ENCODE peak calls at places on chromosomes 7 and 10, in five cellular contexts. V is lower lobe of right lung, X is cardiac muscle cell, Y is heart left ventricle, P is colonic mucosa. E is an unnamed sample. For H3K4me1, the result is how much of the 10 kb centered on the place peaks cover.

GRCh38 chr7:80070391-80070790 is 64.2 kb upstream of the GNAI1 start:
- DNase-seq in V (no peak), Y (no peak), X (no peak), P (no peak), E (no peak)

GRCh38 chr10:35451103-35452016 is 115.1 kb downstream of the CCNY start:
- DNase-seq in Y (peak), P (no peak), X (no peak), V (no peak), E (no peak)

GRCh38 chr10:16381083-16381482 is 55.7 kb upstream of the PTER start:
- DNase-seq in P (no peak), Y (no peak), V (no peak), X (no peak), E (peak)

GRCh38 chr7:116809636-116810266 is 52.6 kb upstream of the CAPZA2 start:
- DNase-seq in V (no peak), X (peak), Y (no peak), P (peak), E (peak)

GRCh38 chr10:71713135-71714040 is 6.2 kb downstream of the C10orf105 start:
- DNase-seq in X (no peak), V (peak), Y (peak), P (peak), E (no peak)

GRCh38 chr10:121460733-121461132 is 137.5 kb downstream of the FGFR2 start:
- DNase-seq in V (no peak), Y (no peak), P (no peak), X (no peak), E (no peak)

GRCh38 chr10:85611093-85611740 is 755.4 kb downstream of the GRID1 start:
- DNase-seq in V (no peak), Y (no peak), P (no peak), X (no peak), E (no peak)

GRCh38 chr7:135710417-135711138 is 17.4 kb downstream of the SLC13A4 start:
- DNase-seq in Y (no peak), V (no peak), X (no peak), P (no peak), E (peak)

GRCh38 chr7:117036836-117037235 is 83.5 kb downstream of the ST7 start:
- DNase-seq in X (no peak), Y (no peak), P (no peak), V (no peak), E (no peak)

GRCh38 chr10:89078729-89079672 is 88.4 kb downstream of the FAS start:
- DNase-seq in X (no peak), P (no peak), Y (no peak), V (no peak), E (no peak)

GRCh38 chr10:73246322-73246782 is 703 bp downstream of the DNAJC9 start:
- DNase-seq in Y (no peak), P (no peak), X (no peak), V (no peak), E (no peak)

GRCh38 chr10:99548041-99548530 is 15.3 kb downstream of the NKX2-3 start:
- DNase-seq in Y (no peak), V (no peak), X (no peak), P (no peak), E (no peak)

GRCh38 chr7:139431010-139431409 is 52.5 kb downstream of the KLRG2 start:
- DNase-seq in X (no peak), V (no peak), P (no peak), Y (no peak), E (peak)

GRCh38 chr10:68562666-68563522 is 2.8 kb downstream of the TET1 start:
- DNase-seq in P (no peak), X (peak), V (no peak), Y (no peak), E (no peak)

GRCh38 chr7:144256112-144256511 is 8.5 kb downstream of the OR2A7 start:
- DNase-seq in V (no peak), X (no peak), P (no peak), Y (no peak), E (no peak)

GRCh38 chr7:1407883-1408282 is 51.4 kb downstream of the MICALL2 start:
- DNase-seq in P (no peak), V (no peak), X (no peak), Y (no peak), E (no peak)

GRCh38 chr7:5441840-5442513 is 18.3 kb upstream of the TNRC18 start:
- DNase-seq in X (no peak), P (no peak), Y (no peak), V (no peak), E (no peak)

GRCh38 chr10:31401287-31401686 is 82.3 kb downstream of the ZEB1 start:
- DNase-seq in P (no peak), V (no peak), Y (no peak), X (no peak), E (no peak)

GRCh38 chr10:31395695-31396094 is 76.7 kb downstream of the ZEB1 start:
- DNase-seq in X (no peak), V (no peak), Y (no peak), P (no peak), E (no peak)

GRCh38 chr10:31399631-31400030 is 80.6 kb downstream of the ZEB1 start:
- DNase-seq in Y (peak), V (no peak), X (peak), P (no peak), E (no peak)

GRCh38 chr10:31399171-31399570 is 80.2 kb downstream of the ZEB1 start:
- DNase-seq in V (no peak), P (no peak), Y (no peak), X (no peak), E (no peak)

DNA sequence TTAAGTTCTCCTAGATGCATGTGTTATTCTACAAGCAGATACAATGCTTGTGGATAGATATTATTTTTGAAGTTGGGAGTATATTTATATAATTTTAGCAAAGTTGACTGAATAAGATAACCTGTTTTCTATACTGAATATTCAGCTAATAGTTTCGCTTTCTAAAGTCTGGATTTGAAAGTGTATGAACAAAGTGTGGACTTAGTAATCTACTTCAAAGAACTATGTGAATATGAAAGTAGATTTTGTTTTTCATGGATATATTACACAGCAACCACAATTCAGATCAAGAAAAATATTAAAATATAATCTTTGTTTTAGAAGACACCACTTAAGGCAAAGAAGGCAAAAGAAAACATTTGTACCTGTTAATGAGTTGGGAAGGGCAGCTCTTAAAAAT is 78.8 kb downstream of the ZEB1 start:
- DNase-seq in P (no peak), V (no peak), X (no peak), Y (no peak), E (no peak)
- H3K4me3 ChIP-seq in P (no peak), V (no peak), X (no peak), Y (no peak), E (no peak)

GRCh38 chr10:79190740-79191261 is 122.0 kb downstream of the ZMIZ1 start:
- DNase-seq in Y (no peak), V (no peak), X (no peak), P (no peak), E (no peak)

GRCh38 chr10:79191951-79192676 is 123.3 kb downstream of the ZMIZ1 start:
- DNase-seq in Y (no peak), V (no peak), X (no peak), P (no peak), E (no peak)

GRCh38 chr10:79187545-79187940 is 118.8 kb downstream of the ZMIZ1 start:
- DNase-seq in P (no peak), V (no peak), X (no peak), Y (no peak), E (no peak)

GRCh38 chr10:79188154-79188763 is 119.5 kb downstream of the ZMIZ1 start:
- DNase-seq in P (peak), X (no peak), V (no peak), Y (no peak), E (peak)

DNA sequence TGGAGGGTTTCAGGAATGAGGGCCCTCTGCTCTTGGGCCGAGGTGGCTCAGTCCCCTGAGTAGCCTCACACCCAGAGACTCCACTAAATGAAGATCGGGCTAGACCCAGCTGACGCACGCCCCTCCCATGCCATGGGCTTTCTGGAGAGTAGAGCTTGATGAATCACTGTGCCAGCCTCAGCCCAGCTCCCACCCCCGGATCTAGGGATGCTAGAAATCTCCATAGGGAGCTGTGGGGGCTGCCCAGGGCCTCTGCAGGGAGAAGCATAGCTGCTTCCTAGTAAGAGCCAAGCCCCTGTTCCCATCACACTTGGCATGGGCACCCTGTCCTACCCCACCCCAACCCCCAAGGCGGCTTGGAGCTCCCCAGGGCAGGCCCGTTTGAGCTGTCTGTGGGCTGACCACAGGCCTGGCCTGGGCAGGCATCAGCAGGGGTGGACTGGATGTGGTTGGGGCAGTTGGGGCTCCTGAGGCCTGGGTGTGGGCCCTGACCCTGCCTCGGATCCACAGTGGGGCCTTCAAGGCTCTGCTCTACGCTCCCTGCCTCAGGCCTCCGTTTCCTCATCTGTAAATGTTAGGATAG is 121.2 kb downstream of the ZMIZ1 start:
- DNase-seq in V (no peak), Y (no peak), X (no peak), P (no peak), E (no peak)
- H3K4me1 ChIP-seq in V (half or more), Y (half or more), X (half or more), P (under half), E (under half)

DNA sequence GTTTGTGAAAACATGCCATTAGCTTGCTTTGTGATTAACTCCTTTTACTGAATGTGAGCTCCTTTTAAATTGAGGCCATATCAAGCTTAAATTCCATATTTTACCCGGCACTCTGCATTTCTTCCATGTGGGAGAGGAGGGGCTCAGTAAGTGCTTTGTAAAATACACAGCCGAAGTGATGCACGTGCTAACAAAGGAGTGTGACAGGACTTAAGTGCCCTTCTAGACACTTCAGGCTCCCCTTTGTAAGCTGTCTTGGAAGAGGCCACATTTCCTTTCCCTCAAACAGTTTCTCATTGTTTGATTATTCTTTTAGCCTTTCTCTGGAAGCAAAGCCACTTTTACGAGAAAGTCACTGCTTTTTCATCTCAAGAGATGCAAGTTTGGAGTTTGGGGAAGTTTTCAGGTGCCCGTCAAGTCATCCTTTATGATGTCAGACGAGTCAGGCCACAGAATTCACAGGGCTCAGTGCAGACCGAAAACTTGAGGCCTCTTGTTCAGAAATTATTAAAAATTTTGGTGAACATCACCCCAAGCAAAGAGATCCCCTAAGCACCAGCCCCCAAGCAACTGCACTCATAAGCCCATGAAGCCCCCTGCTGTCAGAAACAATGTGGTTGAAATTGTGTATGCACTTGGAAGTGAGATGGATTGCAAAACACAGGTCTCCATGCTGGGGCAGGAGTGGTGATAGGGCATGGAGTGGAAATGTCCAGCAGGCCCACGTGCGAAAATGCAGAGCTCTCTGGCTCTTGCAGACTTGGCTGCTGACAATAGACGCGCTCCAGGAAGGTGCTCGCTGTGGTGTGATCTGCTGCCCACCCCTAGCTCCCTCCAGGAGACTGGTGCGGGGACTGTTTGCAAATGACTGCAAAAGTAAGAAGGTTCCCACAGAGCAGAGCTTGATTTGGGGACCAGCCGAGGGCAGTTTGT is 11.5 kb downstream of the IKZF1 start:
- DNase-seq in X (peak), V (no peak), Y (no peak), P (no peak), E (no peak)
- TF ChIP-seq CTCF in X (no peak), V (no peak), Y (no peak), P (no peak), E (no peak)

DNA sequence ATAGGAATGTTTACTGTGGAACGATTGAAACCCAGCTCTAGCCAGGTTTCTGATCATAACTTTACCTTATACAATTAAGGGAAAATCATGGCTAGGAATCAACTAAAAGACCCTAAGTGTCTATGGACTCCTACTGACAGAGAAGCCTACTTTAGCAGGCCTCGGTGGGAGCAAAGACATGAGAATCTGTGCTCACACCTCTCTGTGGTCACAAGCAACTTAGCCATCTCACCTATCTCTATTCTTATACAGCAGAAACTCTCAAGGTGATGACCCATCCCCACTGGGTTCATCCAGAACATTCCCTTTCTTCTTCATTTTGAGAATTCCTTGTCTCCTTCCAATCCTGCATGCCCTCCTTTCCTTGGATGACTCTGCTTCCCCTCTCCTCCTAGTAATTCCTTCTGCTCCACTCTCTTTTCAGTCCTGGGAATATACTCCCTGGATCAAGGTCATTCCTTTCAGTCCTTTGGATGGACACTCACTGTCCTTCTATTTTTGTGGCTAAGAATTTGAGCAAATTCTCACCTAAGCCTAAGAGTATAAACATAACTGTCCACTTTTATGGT is 2.9 kb downstream of the BLNK start:
- DNase-seq in P (no peak), V (no peak), Y (no peak), X (no peak), E (no peak)
- H3K4me3 ChIP-seq in P (no peak), V (no peak), Y (no peak), X (no peak), E (no peak)

DNA sequence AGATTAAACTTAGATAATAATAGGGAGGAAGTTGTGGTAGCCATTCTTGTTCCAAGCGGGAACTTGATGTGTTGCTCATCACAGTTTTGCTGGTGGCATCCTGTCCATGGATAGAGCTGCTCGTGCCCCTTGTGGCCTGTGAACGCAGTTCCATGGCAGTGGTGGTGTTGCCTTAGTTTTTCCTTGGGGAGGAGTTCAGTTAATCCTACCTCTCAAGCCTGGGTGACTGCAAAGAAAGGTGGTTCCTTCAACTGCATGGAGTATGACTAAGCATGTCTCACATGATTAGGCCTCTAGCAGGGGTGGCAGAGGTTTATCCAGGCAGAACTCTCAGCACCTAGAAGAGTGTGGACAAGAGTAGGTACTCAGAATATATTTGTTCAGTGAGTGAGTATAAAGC is 99.7 kb downstream of the MAPK8 start:
- DNase-seq in P (no peak), X (no peak), Y (no peak), V (no peak), E (no peak)
- H3K4me1 ChIP-seq in P (under half), X (under half), Y (under half), V (under half), E (under half)

GRCh38 chr7:87507446-87507845 is 32.0 kb upstream of the ABCB4 start:
- DNase-seq in X (peak), Y (peak), P (no peak), V (no peak), E (no peak)
- TF ChIP-seq CTCF in X (peak), Y (no peak), P (no peak), V (no peak), E (no peak)

E was measured in Caco-2.